ENCODE peak calls at places on chromosomes 12 and 14, in five cellular contexts. Z is stomach, C is body of pancreas, W is adrenal gland, B is IMR-90. V is an unnamed sample.

GRCh38 chr12:1593232-1594044 is 943 bp downstream of the FBXL14 start:
- DNase-seq in B (no peak), W (peak; percentile 31), Z (peak; percentile 68), C (peak; percentile 59), V (peak; percentile 40)

GRCh38 chr14:74506408-74506807 is 12.8 kb downstream of the ISCA2 start:
- DNase-seq in Z (no peak), W (no peak), B (no peak), C (no peak), V (no peak)

GRCh38 chr12:130846386-130846785 is 7.3 kb upstream of the STX2 start:
- DNase-seq in W (no peak), C (no peak), Z (no peak), B (no peak), V (no peak)

GRCh38 chr12:15601210-15601800 is 187.9 kb downstream of the EPS8 start:
- DNase-seq in Z (no peak), W (no peak), C (no peak), B (peak; percentile 92), V (no peak)

GRCh38 chr12:58288191-58288590 is 346.8 kb downstream of the ATP23 start:
- DNase-seq in Z (no peak), W (no peak), C (no peak), B (peak; percentile 67), V (no peak)

GRCh38 chr12:98970210-98970609 is 325.1 kb downstream of the APAF1 start:
- DNase-seq in Z (no peak), W (no peak), C (no peak), B (no peak), V (no peak)

GRCh38 chr12:25401547-25402345 is 151.0 kb upstream of the KRAS start:
- DNase-seq in C (no peak), Z (no peak), B (no peak), W (no peak), V (no peak)

GRCh38 chr12:47112679-47113078 is 32.9 kb upstream of the AMIGO2 start:
- DNase-seq in B (no peak), C (no peak), W (no peak), Z (no peak), V (no peak)

GRCh38 chr12:32666510-32666909 is 12.6 kb upstream of the DNM1L start:
- DNase-seq in W (no peak), C (no peak), B (no peak), Z (no peak), V (no peak)

GRCh38 chr12:94262228-94263010 is 114.0 kb downstream of the PLXNC1 start:
- DNase-seq in Z (peak; percentile 68), C (peak; percentile 81), W (peak; percentile 97), B (peak; percentile 96), V (peak; percentile 23)
- TF ChIP-seq POLR2A in Z (no peak), C (peak; percentile 30), W (no peak), B (no peak), V (no peak)

GRCh38 chr12:87599459-87599858 is 429.7 kb downstream of the C12orf50 start:
- DNase-seq in W (no peak), C (no peak), B (no peak), Z (no peak), V (no peak)

GRCh38 chr12:87603727-87604126 is 425.5 kb downstream of the C12orf50 start:
- DNase-seq in C (no peak), B (peak; percentile 6), Z (no peak), W (no peak), V (no peak)
- H3K9me3 ChIP-seq in C (no peaks in the 10 kb centered on the region), B (no peaks in the 10 kb centered on the region), Z (no peaks in the 10 kb centered on the region), W (no peaks in the 10 kb centered on the region), V (no peaks in the 10 kb centered on the region)

GRCh38 chr12:65911321-65911720 is 87.0 kb downstream of the HMGA2 start:
- DNase-seq in B (peak; percentile 53), C (peak; percentile 80), W (peak; percentile 31), Z (no peak), V (peak; percentile 77)
- TF ChIP-seq POLR2A in B (no peak), C (no peak), W (no peak), Z (no peak), V (no peak)

DNA sequence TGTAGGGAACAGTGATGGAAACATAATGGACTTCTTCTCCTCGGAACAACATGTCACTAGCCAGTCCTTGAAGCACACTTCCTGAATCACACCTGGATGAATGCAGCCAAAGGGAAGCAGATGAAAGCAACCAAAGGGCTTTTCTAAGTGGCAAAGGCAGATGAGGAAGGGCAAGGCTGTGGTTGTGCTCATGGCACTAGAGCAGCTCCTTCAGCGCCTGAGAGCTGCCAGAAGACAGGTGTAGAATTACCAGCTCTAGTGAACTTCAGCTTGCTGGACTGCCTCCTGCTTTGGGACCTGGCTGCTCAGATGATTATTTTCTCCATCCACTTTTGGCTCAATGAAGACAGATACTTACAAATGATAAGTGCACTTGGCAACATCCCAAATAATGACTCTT is 1372.1 kb upstream of the SEL1L start:
- DNase-seq in Z (no peak), W (no peak), B (no peak), C (no peak), V (no peak)
- H3K9me3 ChIP-seq in Z (no peaks in the 10 kb centered on the region), W (no peaks in the 10 kb centered on the region), B (peaks cover 2% of the 10 kb centered on the region), C (no peaks in the 10 kb centered on the region), V (peaks cover 3% of the 10 kb centered on the region)

GRCh38 chr12:64756371-64756770 is 2.8 kb downstream of the GNS start:
- DNase-seq in B (no peak), Z (no peak), C (no peak), W (no peak), V (no peak)

GRCh38 chr12:64757778-64758177 is 1.4 kb downstream of the GNS start:
- DNase-seq in W (no peak), B (no peak), C (no peak), Z (no peak), V (no peak)

GRCh38 chr12:64760808-64761573 is 1.8 kb upstream of the GNS start:
- DNase-seq in Z (no peak), W (no peak), B (no peak), C (no peak), V (no peak)

GRCh38 chr12:64753427-64753826 is 5.8 kb downstream of the GNS start:
- DNase-seq in C (no peak), W (no peak), B (no peak), Z (no peak), V (no peak)

DNA sequence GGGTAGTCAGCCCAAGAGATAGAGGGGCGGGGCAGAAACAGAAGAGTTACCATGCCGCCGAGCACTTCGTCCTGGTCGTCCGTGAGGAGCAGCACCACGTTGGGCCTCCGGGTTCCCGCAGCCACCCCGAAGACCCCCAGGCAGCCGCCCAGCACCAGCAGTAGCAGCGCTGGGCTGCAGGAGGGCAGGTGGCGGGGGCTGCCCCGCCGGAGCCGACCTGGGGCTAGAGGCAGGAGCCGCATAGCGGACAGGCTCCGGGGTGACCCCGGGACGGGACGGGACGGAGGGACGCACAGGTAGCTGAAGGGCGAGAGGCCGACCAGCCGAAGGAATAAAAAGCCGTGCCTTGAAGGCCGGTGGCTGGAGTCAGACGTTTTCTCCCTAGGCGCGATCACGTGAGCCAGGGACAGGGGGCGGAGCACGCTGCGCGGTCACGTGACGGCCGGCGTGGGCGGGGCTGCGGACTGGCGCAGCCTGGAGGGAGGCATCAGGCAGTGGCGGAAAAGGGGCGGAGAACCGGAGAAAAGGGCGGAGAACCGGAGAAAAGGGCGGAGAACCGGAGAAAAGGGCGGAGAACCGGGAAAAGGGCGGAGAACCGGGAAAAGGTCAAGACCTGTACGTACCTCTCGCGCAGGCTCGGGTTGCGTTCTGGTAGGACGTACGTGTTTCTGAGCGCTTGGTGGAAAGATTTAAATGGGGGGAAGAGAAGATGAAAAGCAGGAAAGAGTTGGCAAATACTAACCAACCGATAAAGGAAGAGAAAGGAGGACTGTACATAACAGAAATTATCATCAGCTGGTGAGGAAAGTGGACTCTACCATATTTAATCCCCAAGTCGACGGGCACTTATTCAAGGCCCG is at the start of gene GNS:
- DNase-seq in B (peak; percentile 89), Z (peak; percentile 97), C (peak; percentile 96), W (peak; percentile 97), V (peak; percentile 98)
- TF ChIP-seq POLR2A in B (no peak), Z (no peak), C (peak; percentile 70), W (no peak), V (peak; percentile 51)

GRCh38 chr14:104341532-104342434 is 203.4 kb downstream of the KIF26A start:
- DNase-seq in W (peak; percentile 84), Z (peak; percentile 49), C (peak; percentile 78), B (no peak), V (peak; percentile 40)

GRCh38 chr14:104344815-104345214 is 206.4 kb downstream of the KIF26A start:
- DNase-seq in Z (no peak), B (no peak), W (no peak), C (no peak), V (no peak)

GRCh38 chr14:104342435-104343293 is 204.3 kb downstream of the KIF26A start:
- DNase-seq in W (no peak), Z (peak; percentile 21), C (peak; percentile 10), B (no peak), V (no peak)

GRCh38 chr14:104343690-104344640 is 205.6 kb downstream of the KIF26A start:
- DNase-seq in Z (peak; percentile 24), W (no peak), C (peak; percentile 7), B (no peak), V (no peak)

DNA sequence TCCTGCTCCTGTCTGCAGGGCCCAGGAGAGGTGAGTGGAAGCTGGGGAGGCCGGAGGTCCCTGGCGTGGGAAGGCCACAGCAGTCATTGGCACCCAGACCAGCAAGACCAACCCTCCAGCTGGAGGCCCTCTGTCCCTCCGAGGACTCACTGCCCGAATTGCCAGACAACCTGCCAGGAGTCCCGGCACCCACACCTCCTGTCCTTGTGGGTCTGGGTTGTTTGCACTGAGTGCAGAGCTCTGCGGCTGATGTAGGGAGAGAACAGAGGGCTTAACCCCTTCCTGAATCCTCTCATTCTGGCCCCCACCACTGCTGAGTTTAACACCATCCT is 204.9 kb downstream of the KIF26A start:
- DNase-seq in B (no peak), W (no peak), Z (no peak), C (no peak), V (no peak)
- H3K9me3 ChIP-seq in B (peaks cover 24% of the 10 kb centered on the region), W (no peaks in the 10 kb centered on the region), Z (peaks cover 6% of the 10 kb centered on the region), C (no peaks in the 10 kb centered on the region), V (no peaks in the 10 kb centered on the region)

GRCh38 chr12:120190985-120191480 is 3.5 kb downstream of the GCN1 start:
- DNase-seq in W (no peak), Z (no peak), C (no peak), B (no peak), V (no peak)

GRCh38 chr12:120197542-120197887 is 3.0 kb upstream of the GCN1 start:
- DNase-seq in Z (no peak), W (no peak), C (no peak), B (no peak), V (no peak)

GRCh38 chr12:120194226-120194533 is 335 bp downstream of the GCN1 start:
- DNase-seq in B (no peak), C (no peak), Z (no peak), W (no peak), V (peak; percentile 56)

GRCh38 chr12:120196363-120196762 is 1.8 kb upstream of the GCN1 start:
- DNase-seq in C (no peak), Z (no peak), W (peak; percentile 44), B (no peak), V (no peak)

GRCh38 chr12:120194534-120195395 is at the start of gene GCN1:
- DNase-seq in W (peak; percentile 82), Z (peak; percentile 88), C (peak; percentile 81), B (peak; percentile 78), V (peak; percentile 85)
- TF ChIP-seq POLR2A in W (peak; percentile 78), Z (peak; percentile 74), C (peak; percentile 73), B (peak; percentile 91), V (peak; percentile 59)

DNA sequence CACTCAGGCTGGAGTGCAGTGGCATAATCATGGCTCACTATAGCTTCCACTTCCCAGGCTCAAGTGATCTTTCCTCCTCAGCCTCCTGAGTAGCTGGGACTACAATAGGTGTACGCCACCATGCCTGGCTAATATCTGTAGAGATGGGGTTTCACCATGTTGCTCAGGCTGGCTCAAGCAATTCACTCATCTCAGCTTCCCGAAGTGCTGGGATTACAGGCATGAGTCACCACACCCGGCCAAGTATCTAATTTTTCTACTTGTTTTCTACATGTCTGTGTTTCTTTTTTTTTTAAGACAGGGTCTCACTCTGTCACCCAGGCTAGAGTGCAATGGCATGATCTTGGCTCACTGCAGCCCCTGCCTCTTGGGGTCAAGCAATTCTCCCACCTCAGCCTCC is 119.7 kb upstream of the MED13L start:
- DNase-seq in W (no peak), C (no peak), B (peak; percentile 76), Z (no peak), V (no peak)
- H3K9me3 ChIP-seq in W (peaks cover 7% of the 10 kb centered on the region), C (no peaks in the 10 kb centered on the region), B (peaks cover 2% of the 10 kb centered on the region), Z (peaks cover 5% of the 10 kb centered on the region), V (no peaks in the 10 kb centered on the region)